ENCODE peak calls at places on chromosomes 16 and 17, in nine cellular contexts. Q is B cell, R is mesendoderm, U is MM.1S, T is PC-3, X is hippocampal formation, A is dorsolateral prefrontal cortex, E is COR-L47, L is stromal cell of bone marrow. K is an unnamed sample.

GRCh38 chr17:75783069-75783783 is 1.4 kb upstream of the UNK start:
- DNase-seq in E (peak), U (peak), T (peak), A (no peak), L (peak), Q (peak), X (no peak), R (peak), K (peak)

GRCh38 chr17:1347681-1348318 is 52.2 kb downstream of the YWHAE start:
- DNase-seq in E (no peak), A (no peak), T (no peak), Q (no peak), U (no peak), L (peak), X (no peak), R (no peak), K (no peak)

GRCh38 chr17:60230358-60230757 is 80.6 kb downstream of the CA4 start:
- DNase-seq in R (no peak), A (no peak), E (no peak), L (peak), U (no peak), T (no peak), Q (no peak), X (no peak), K (no peak)

GRCh38 chr17:74387365-74388218 is 20.3 kb downstream of the GPR142 start:
- DNase-seq in E (no peak), R (no peak), X (no peak), L (no peak), A (no peak), T (no peak), U (no peak), Q (no peak), K (no peak)

GRCh38 chr17:19876524-19877161 is 8.9 kb upstream of the ULK2 start:
- DNase-seq in R (no peak), L (no peak), Q (no peak), E (no peak), U (no peak), X (peak), A (peak), T (no peak), K (no peak)

GRCh38 chr17:732788-733720 is 658 bp downstream of the TLCD3A start:
- DNase-seq in L (no peak), U (peak), T (peak), X (peak), E (no peak), R (peak), Q (peak), A (peak), K (no peak)

GRCh38 chr16:21959050-21959449 is 5.9 kb downstream of the UQCRC2 start:
- DNase-seq in A (no peak), R (no peak), T (no peak), U (no peak), X (no peak), L (no peak), E (no peak), Q (no peak), K (no peak)

GRCh38 chr16:56830669-56831068 is 34.3 kb upstream of the SLC12A3 start:
- DNase-seq in L (no peak), E (no peak), T (no peak), Q (no peak), U (no peak), R (no peak), X (no peak), A (no peak), K (no peak)

GRCh38 chr17:64732336-64733006 is 70.4 kb upstream of the SMURF2 start:
- DNase-seq in E (no peak), U (no peak), L (no peak), T (peak), X (no peak), R (no peak), Q (no peak), A (no peak), K (no peak)

GRCh38 chr17:43406676-43407645 is 8.2 kb downstream of the ARL4D start:
- DNase-seq in X (no peak), E (no peak), R (peak), Q (no peak), T (no peak), L (peak), U (no peak), A (peak), K (no peak)

GRCh38 chr17:67602974-67603373 is 114.8 kb upstream of the NOL11 start:
- DNase-seq in X (no peak), E (peak), A (no peak), Q (peak), T (peak), R (peak), L (no peak), U (peak), K (peak)

GRCh38 chr17:68255151-68255550 is 7.3 kb downstream of the AMZ2 start:
- DNase-seq in L (no peak), X (no peak), T (no peak), A (no peak), U (no peak), Q (no peak), R (no peak), E (no peak), K (no peak)

GRCh38 chr17:13725286-13725990 is 123.7 kb upstream of the HS3ST3A1 start:
- DNase-seq in L (peak), X (no peak), Q (no peak), T (peak), A (no peak), E (no peak), U (no peak), R (no peak), K (no peak)

GRCh38 chr17:67434061-67434525 is 57.0 kb downstream of the PITPNC1 start:
- DNase-seq in E (no peak), L (no peak), Q (no peak), R (peak), T (no peak), X (no peak), U (no peak), A (no peak), K (no peak)

K was measured in NAMALWA.